ENCODE peak calls at places on chromosomes 12 and 14, in seven cellular contexts. O is cardiac fibroblast, L is suprapubic skin, F is testis, N is sigmoid colon, K is MCF 10A, V is foreskin keratinocyte. W is an unnamed sample.

GRCh38 chr12:26251600-26251999 is 56.2 kb downstream of the SSPN start:
- DNase-seq in O (peak; percentile 47), L (no peak), F (peak; percentile 56), N (no peak), K (no peak), V (no peak), W (no peak)

GRCh38 chr14:61625171-61625570 is 70.1 kb upstream of the HIF1A start:
- DNase-seq in O (no peak), L (no peak), F (no peak), N (no peak), K (no peak), V (no peak), W (no peak)

GRCh38 chr12:22088886-22089285 is 42.9 kb downstream of the CMAS start:
- DNase-seq in O (no peak), L (no peak), F (no peak), N (no peak), K (peak; percentile 65), V (peak; percentile 31), W (no peak)

GRCh38 chr12:57607958-57608663 is 3.1 kb upstream of the ARHGEF25 start:
- DNase-seq in O (no peak), L (no peak), F (no peak), N (no peak), K (no peak), V (no peak), W (no peak)

GRCh38 chr12:108630481-108631207 is 3.0 kb downstream of the SELPLG start:
- DNase-seq in O (peak; percentile 50), L (no peak), F (no peak), N (no peak), K (peak; percentile 92), V (peak; percentile 73), W (no peak)

GRCh38 chr12:71589478-71589881 is 74.2 kb downstream of the ZFC3H1 start:
- DNase-seq in O (peak; percentile 48), L (no peak), F (no peak), N (no peak), K (no peak), V (peak; percentile 64), W (no peak)

GRCh38 chr12:57456145-57456700 is 1.1 kb downstream of the INHBE start:
- DNase-seq in O (peak; percentile 45), L (no peak), F (peak; percentile 48), N (no peak), K (peak; percentile 62), V (no peak), W (no peak)

GRCh38 chr12:6639151-6639773 is 3.5 kb upstream of the LPAR5 start:
- DNase-seq in O (no peak), L (no peak), F (peak; percentile 36), N (no peak), K (no peak), V (no peak), W (no peak)

GRCh38 chr14:105169776-105170655 is 1.4 kb upstream of the JAG2 start:
- DNase-seq in O (no peak), L (no peak), F (no peak), N (no peak), K (no peak), V (no peak), W (no peak)

GRCh38 chr12:75322464-75322863 is 7.7 kb downstream of the CAPS2 start:
- DNase-seq in O (peak; percentile 70), L (no peak), F (no peak), N (no peak), K (no peak), V (no peak), W (no peak)

GRCh38 chr12:67999244-67999643 is 10.0 kb downstream of the IFNG-AS1 start:
- DNase-seq in O (no peak), L (no peak), F (no peak), N (no peak), K (no peak), V (no peak), W (no peak)

GRCh38 chr14:24364841-24365240 is 3.1 kb upstream of the NFATC4 start:
- DNase-seq in O (no peak), L (no peak), F (no peak), N (no peak), K (no peak), V (no peak), W (no peak)

GRCh38 chr12:116628989-116629388 is 69.8 kb downstream of the MAP1LC3B2 start:
- DNase-seq in O (no peak), L (no peak), F (no peak), N (no peak), K (no peak), V (no peak), W (no peak)

GRCh38 chr12:124053855-124054254 is 80.8 kb downstream of the ZNF664 start:
- DNase-seq in O (peak; percentile 73), L (no peak), F (peak; percentile 79), N (peak; percentile 84), K (no peak), V (no peak), W (no peak)

GRCh38 chr14:54877015-54877702 is 25.5 kb downstream of the GCH1 start:
- DNase-seq in O (no peak), L (no peak), F (no peak), N (no peak), K (no peak), V (no peak), W (no peak)

GRCh38 chr12:123712780-123713319 is 697 bp downstream of the ATP6V0A2 start:
- DNase-seq in O (peak; percentile 17), L (no peak), F (no peak), N (no peak), K (peak; percentile 14), V (no peak), W (no peak)

GRCh38 chr12:93862424-93862823 is 185.2 kb downstream of the CRADD start:
- DNase-seq in O (peak; percentile 40), L (no peak), F (no peak), N (no peak), K (no peak), V (no peak), W (no peak)

GRCh38 chr14:102046337-102047278 is 40.2 kb downstream of the HSP90AA1 start:
- DNase-seq in O (peak; percentile 38), L (peak; percentile 93), F (peak; percentile 93), N (peak; percentile 93), K (peak; percentile 35), V (no peak), W (no peak)

GRCh38 chr14:60544659-60545058 is 35.7 kb downstream of the SIX6 start:
- DNase-seq in O (no peak), L (no peak), F (no peak), N (no peak), K (no peak), V (no peak), W (no peak)

GRCh38 chr12:54082402-54082892 is 28.8 kb downstream of the HOXC4 start:
- DNase-seq in O (no peak), L (no peak), F (peak; percentile 48), N (peak; percentile 73), K (no peak), V (no peak), W (no peak)

GRCh38 chr12:89016970-89017778 is 335.1 kb downstream of the DUSP6 start:
- DNase-seq in O (peak; percentile 86), L (peak; percentile 72), F (peak; percentile 48), N (peak; percentile 61), K (peak; percentile 85), V (peak; percentile 44), W (peak; percentile 47)

GRCh38 chr14:35495278-35495677 is 38.7 kb upstream of the INSM2 start:
- DNase-seq in O (no peak), L (no peak), F (no peak), N (no peak), K (no peak), V (peak; percentile 13), W (no peak)

GRCh38 chr12:119692410-119692809 is 24.5 kb downstream of the PRKAB1 start:
- DNase-seq in O (peak; percentile 65), L (no peak), F (no peak), N (no peak), K (no peak), V (no peak), W (no peak)

GRCh38 chr12:131116437-131117117 is 162.9 kb downstream of the ADGRD1 start:
- DNase-seq in O (peak; percentile 12), L (peak; percentile 70), F (peak; percentile 55), N (peak; percentile 73), K (no peak), V (no peak), W (peak; percentile 33)

GRCh38 chr14:69658664-69659261 is 47.4 kb downstream of the SUSD6 start:
- DNase-seq in O (peak; percentile 55), L (no peak), F (no peak), N (no peak), K (peak; percentile 67), V (no peak), W (no peak)

GRCh38 chr12:130695061-130695460 is 21.0 kb downstream of the RIMBP2 start:
- DNase-seq in O (no peak), L (no peak), F (no peak), N (no peak), K (no peak), V (no peak), W (no peak)

GRCh38 chr14:100900837-100901390 is 2.6 kb downstream of the RTL1 start:
- DNase-seq in O (no peak), L (no peak), F (peak; percentile 54), N (peak; percentile 66), K (peak; percentile 35), V (no peak), W (no peak)
- TF ChIP-seq CTCF in O (no peak), L (no peak), F (no peak), N (peak; percentile 4), K (peak; percentile 40), V (peak; percentile 53), W (peak; percentile 52)

GRCh38 chr14:68094158-68094557 is 274.6 kb downstream of the RAD51B start:
- DNase-seq in O (peak; percentile 35), L (no peak), F (no peak), N (no peak), K (no peak), V (peak; percentile 47), W (no peak)
- TF ChIP-seq CTCF in O (no peak), L (no peak), F (no peak), N (no peak), K (no peak), V (peak; percentile 61), W (no peak)

DNA sequence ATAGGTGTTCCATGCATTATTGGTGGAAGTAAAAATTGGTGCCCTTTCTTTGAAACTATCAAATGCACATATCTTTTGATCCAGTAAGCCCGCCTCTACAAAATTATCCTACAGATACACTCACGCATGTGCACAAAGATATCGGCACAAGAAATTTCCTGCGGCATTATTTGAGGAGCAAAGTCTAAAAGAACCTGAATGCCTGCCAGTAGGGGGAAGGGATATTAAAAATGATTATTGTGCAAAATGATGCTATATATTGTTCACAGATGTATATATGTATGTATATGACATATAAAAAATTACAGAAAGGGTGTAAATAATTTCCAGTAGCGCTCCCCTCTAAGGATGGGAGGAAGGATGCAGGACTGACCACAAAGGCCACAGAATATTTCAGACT is 24.7 kb upstream of the ADIPOR2 start:
- DNase-seq in O (no peak), L (no peak), F (no peak), N (no peak), K (no peak), V (no peak), W (no peak)
- TF ChIP-seq CTCF in O (no peak), L (no peak), F (no peak), N (no peak), K (no peak), V (no peak), W (no peak)

GRCh38 chr12:61367281-61367785 is 892.9 kb upstream of the USP15 start:
- DNase-seq in O (no peak), L (no peak), F (no peak), N (no peak), K (peak; percentile 6), V (no peak), W (no peak)
- TF ChIP-seq CTCF in O (no peak), L (no peak), F (no peak), N (no peak), K (no peak), V (peak; percentile 33), W (peak; percentile 6)

GRCh38 chr12:125203145-125203765 is 138.0 kb downstream of the AACS start:
- DNase-seq in O (peak; percentile 26), L (no peak), F (no peak), N (no peak), K (peak; percentile 34), V (no peak), W (no peak)
- TF ChIP-seq CTCF in O (peak; percentile 57), L (peak; percentile 18), F (peak; percentile 22), N (no peak), K (peak; percentile 47), V (peak; percentile 62), W (peak; percentile 68)

W was measured in epithelial cell of proximal tubule.